ENCODE peak calls at places on chromosome 14, in five cellular contexts. U is trophoblast cell, J is IMR-90, T is mesenchymal stem cell, K is H1. B is an unnamed sample.

GRCh38 chr14:67428501-67429031 is 16.6 kb upstream of the PLEK2 start:
- DNase-seq in U (peak; percentile 95), J (peak; percentile 75), T (peak; percentile 57), K (no peak), B (peak; percentile 50)

GRCh38 chr14:44154446-44154845 is 352.6 kb downstream of the FSCB start:
- DNase-seq in U (no peak), J (no peak), T (no peak), K (no peak), B (no peak)

GRCh38 chr14:52391866-52392600 is 77.9 kb downstream of the PTGER2 start:
- DNase-seq in U (no peak), J (peak; percentile 48), T (no peak), K (no peak), B (no peak)

GRCh38 chr14:74478996-74479635 is 14.0 kb downstream of the NPC2 start:
- DNase-seq in U (peak; percentile 68), J (peak; percentile 42), T (peak; percentile 34), K (no peak), B (no peak)

GRCh38 chr14:92164958-92165357 is 43.2 kb downstream of the CPSF2 start:
- DNase-seq in U (no peak), J (no peak), T (no peak), K (no peak), B (no peak)

GRCh38 chr14:70036665-70037064 is 152.1 kb downstream of the SLC8A3 start:
- DNase-seq in U (no peak), J (no peak), T (no peak), K (no peak), B (no peak)

GRCh38 chr14:78697341-78697740 is 527.2 kb downstream of the NRXN3 start:
- DNase-seq in U (peak; percentile 23), J (peak; percentile 26), T (peak; percentile 18), K (no peak), B (no peak)

GRCh38 chr14:103207038-103207403 is 83.8 kb downstream of the TNFAIP2 start:
- DNase-seq in U (peak; percentile 66), J (no peak), T (peak; percentile 27), K (peak; percentile 23), B (peak; percentile 80)

GRCh38 chr14:62604524-62604923 is 440.7 kb downstream of the KCNH5 start:
- DNase-seq in U (no peak), J (peak; percentile 45), T (no peak), K (no peak), B (no peak)

GRCh38 chr14:66476964-66477363 is 9.2 kb upstream of the CCDC196 start:
- DNase-seq in U (no peak), J (peak; percentile 9), T (no peak), K (no peak), B (no peak)

GRCh38 chr14:37819155-37820015 is 224.0 kb downstream of the TTC6 start:
- DNase-seq in U (no peak), J (peak; percentile 29), T (peak; percentile 70), K (no peak), B (no peak)

GRCh38 chr14:71556730-71557129 is 375.5 kb upstream of the RGS6 start:
- DNase-seq in U (peak; percentile 60), J (no peak), T (no peak), K (no peak), B (no peak)

GRCh38 chr14:101480022-101480746 is 81.1 kb upstream of the DIO3 start:
- DNase-seq in U (no peak), J (no peak), T (no peak), K (no peak), B (no peak)

GRCh38 chr14:34629344-34629656 is 648 bp downstream of the SNX6 start:
- DNase-seq in U (no peak), J (no peak), T (no peak), K (no peak), B (no peak)

GRCh38 chr14:95199298-95199983 is 42.1 kb upstream of the DICER1 start:
- DNase-seq in U (no peak), J (no peak), T (no peak), K (no peak), B (no peak)

GRCh38 chr14:22554706-22555572 is 34.1 kb downstream of the DAD1 start:
- DNase-seq in U (no peak), J (no peak), T (no peak), K (no peak), B (no peak)

GRCh38 chr14:61887628-61888027 is 125.4 kb downstream of the SNAPC1 start:
- DNase-seq in U (no peak), J (no peak), T (no peak), K (no peak), B (no peak)

GRCh38 chr14:23831591-23831990 is 122.0 kb upstream of the DHRS4 start:
- DNase-seq in U (no peak), J (no peak), T (no peak), K (no peak), B (no peak)

GRCh38 chr14:97267509-97267908 is 470.3 kb downstream of the VRK1 start:
- DNase-seq in U (no peak), J (no peak), T (no peak), K (no peak), B (no peak)

GRCh38 chr14:106802413-106803364 is 1276.3 kb downstream of the TMEM121 start:
- DNase-seq in U (no peak), J (no peak), T (no peak), K (no peak), B (no peak)

GRCh38 chr14:75283884-75284563 is 5.4 kb downstream of the FOS start:
- DNase-seq in U (peak; percentile 90), J (peak; percentile 51), T (peak; percentile 98), K (no peak), B (no peak)

GRCh38 chr14:61330511-61330910 is 9.1 kb downstream of the PRKCH start:
- DNase-seq in U (no peak), J (no peak), T (no peak), K (no peak), B (no peak)

GRCh38 chr14:92747701-92748258 is 647 bp downstream of the LGMN start:
- DNase-seq in U (peak; percentile 77), J (no peak), T (peak; percentile 65), K (no peak), B (no peak)

GRCh38 chr14:30573203-30573814 is 14.4 kb downstream of the G2E3 start:
- DNase-seq in U (no peak), J (peak; percentile 70), T (peak; percentile 83), K (no peak), B (no peak)

GRCh38 chr14:34436118-34436905 is 25.7 kb downstream of the SPTSSA start:
- DNase-seq in U (peak; percentile 50), J (peak; percentile 87), T (peak; percentile 83), K (no peak), B (no peak)

GRCh38 chr14:59305836-59306555 is 117.5 kb downstream of the DAAM1 start:
- DNase-seq in U (peak; percentile 64), J (peak; percentile 84), T (no peak), K (no peak), B (no peak)

GRCh38 chr14:73944432-73945158 is 5.3 kb downstream of the FAM161B start:
- DNase-seq in U (no peak), J (no peak), T (no peak), K (no peak), B (no peak)

GRCh38 chr14:83975435-83976222 is 1554.3 kb upstream of the FLRT2 start:
- DNase-seq in U (no peak), J (peak; percentile 67), T (peak; percentile 33), K (no peak), B (peak; percentile 32)

GRCh38 chr14:39488600-39488999 is 56.4 kb upstream of the FBXO33 start:
- DNase-seq in U (no peak), J (peak; percentile 12), T (peak; percentile 46), K (no peak), B (peak; percentile 73)

GRCh38 chr14:85811340-85811739 is 281.4 kb downstream of the FLRT2 start:
- DNase-seq in U (no peak), J (no peak), T (no peak), K (no peak), B (no peak)

GRCh38 chr14:64970776-64971451 is 1.2 kb downstream of the RAB15 start:
- DNase-seq in U (peak; percentile 71), J (peak; percentile 6), T (no peak), K (no peak), B (no peak)

GRCh38 chr14:21537088-21537424 is 10.9 kb upstream of the SALL2 start:
- DNase-seq in U (no peak), J (no peak), T (no peak), K (no peak), B (no peak)
- H2AFZ ChIP-seq in U (no peak overlapping the region), J (no peak overlapping the region), T (no peak overlapping the region), K (no peak overlapping the region), B (no peak overlapping the region)

DNA sequence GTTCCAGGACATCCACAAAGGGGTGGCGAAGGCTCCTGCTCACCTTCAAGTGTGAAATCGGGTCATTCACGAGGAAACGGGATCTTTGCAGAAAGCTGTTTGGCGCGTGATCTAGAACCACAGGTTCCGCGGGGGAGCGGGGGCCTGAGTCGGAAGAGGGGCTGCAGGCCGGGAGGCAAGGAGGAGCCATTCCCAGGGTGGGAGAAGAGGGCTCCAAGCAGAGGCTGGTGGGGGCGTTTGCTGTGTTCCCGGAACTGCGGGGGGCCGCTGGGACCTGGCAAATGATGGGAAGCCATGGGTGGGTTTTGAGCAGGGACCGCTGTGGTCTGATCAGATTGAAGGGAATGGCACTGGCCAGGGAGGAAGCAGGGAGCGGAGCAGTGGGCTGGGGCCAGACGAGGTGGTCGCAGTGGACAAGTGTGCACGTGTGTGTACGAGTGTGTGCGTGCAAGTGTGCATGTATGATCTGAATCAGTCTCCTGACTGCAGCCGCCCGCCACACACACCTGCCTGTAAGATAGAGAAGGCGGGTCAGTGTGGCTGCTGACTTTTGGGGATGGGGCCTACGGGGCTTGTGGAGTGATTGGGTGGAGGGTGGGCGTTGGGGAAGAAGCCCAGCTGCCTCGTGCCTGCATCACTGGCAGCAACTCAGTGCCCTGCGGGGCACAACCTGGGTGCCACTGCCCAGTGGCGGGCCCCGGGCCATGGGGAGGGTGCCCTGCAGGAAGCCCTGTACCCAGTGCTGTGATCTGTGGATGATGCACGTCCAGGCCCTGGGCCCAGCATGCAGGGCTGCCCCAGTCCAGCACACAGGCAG is 141.9 kb downstream of the KIF26A start:
- DNase-seq in U (no peak), J (no peak), T (no peak), K (no peak), B (peak; percentile 25)
- H4K8ac ChIP-seq in U (no peak overlapping the region), J (no peak overlapping the region), T (no peak overlapping the region), K (no peak overlapping the region), B (no peak overlapping the region)

DNA sequence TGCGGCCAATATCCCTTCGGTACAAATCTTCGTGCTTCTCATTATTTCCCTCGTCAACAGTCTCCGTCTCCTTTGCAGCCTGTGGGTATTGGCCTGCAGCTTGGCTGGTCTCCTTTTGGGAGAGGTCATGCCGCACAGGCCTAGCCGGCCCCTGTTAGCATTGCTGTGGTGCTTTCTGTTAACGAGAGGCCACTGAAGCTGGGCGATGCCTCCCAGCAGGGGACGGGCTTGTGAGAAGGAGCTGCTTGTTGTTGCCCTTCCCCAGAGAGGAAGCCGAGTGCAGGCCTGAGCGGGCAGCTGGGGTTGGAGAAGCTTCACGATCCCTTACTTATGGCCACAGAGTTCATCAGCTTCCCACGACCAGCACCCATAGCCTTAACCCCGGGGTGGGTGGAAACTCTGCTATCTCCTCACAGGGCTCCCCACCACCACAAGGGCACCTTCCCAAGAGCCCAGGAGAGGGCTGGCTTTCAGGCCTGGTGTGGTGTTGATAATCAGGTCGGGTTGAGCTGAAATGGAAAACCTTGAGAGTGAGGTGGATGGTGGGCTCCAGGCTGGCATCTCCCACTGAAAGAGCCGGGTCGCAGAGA is 228.5 kb downstream of the ZFP36L1 start:
- DNase-seq in U (peak; percentile 84), J (no peak), T (no peak), K (no peak), B (no peak)
- H3K9ac ChIP-seq in U (no peak overlapping the region), J (no peak overlapping the region), T (peak overlapping the region; percentile 61), K (no peak overlapping the region), B (no peak overlapping the region)

GRCh38 chr14:76872796-76873432 is 46.7 kb downstream of the LRRC74A start:
- DNase-seq in U (peak; percentile 74), J (peak; percentile 35), T (peak; percentile 50), K (no peak), B (peak; percentile 68)
- H2AFZ ChIP-seq in U (no peak overlapping the region), J (peak overlapping the region; percentile 25), T (peak overlapping the region; percentile 0), K (peak overlapping the region; percentile 92), B (no peak overlapping the region)

B was measured in H9.